ENCODE peak calls at places on chromosomes 16 and 17, in five cellular contexts. S is effector memory CD4-positive, alpha-beta T cell; C is BE2C; K is cardiac fibroblast; T is GM12865. Y is an unnamed sample.

GRCh38 chr17:62648247-62648953 is 20.9 kb downstream of the MRC2 start:
- DNase-seq in S (no peak), T (no peak), K (no peak), C (no peak), Y (no peak)

GRCh38 chr17:80874866-80875445 is 116.7 kb upstream of the CHMP6 start:
- DNase-seq in K (no peak), S (no peak), T (no peak), C (no peak), Y (no peak)

GRCh38 chr16:74749291-74750055 is 25.1 kb downstream of the FA2H start:
- DNase-seq in C (no peak), S (no peak), K (no peak), T (no peak), Y (no peak)

GRCh38 chr17:62111562-62112180 is 46.6 kb upstream of the MED13 start:
- DNase-seq in K (no peak), T (no peak), C (no peak), S (no peak), Y (no peak)

GRCh38 chr16:21950782-21951521 is 2.2 kb upstream of the UQCRC2 start:
- DNase-seq in T (peak; percentile 37), C (peak; percentile 27), K (peak; percentile 54), S (no peak), Y (no peak)

GRCh38 chr17:70169707-70170597 is 620 bp downstream of the KCNJ2 start:
- DNase-seq in S (no peak), T (no peak), C (no peak), K (peak; percentile 17), Y (no peak)

GRCh38 chr16:86496929-86497381 is 13.4 kb upstream of the FOXF1 start:
- DNase-seq in C (no peak), S (no peak), T (no peak), K (no peak), Y (no peak)

GRCh38 chr16:66364959-66365306 is 1.6 kb upstream of the CDH5 start:
- DNase-seq in T (no peak), K (no peak), S (no peak), C (no peak), Y (no peak)

GRCh38 chr17:39016193-39017153 is 49.3 kb upstream of the FBXO47 start:
- DNase-seq in C (no peak), T (no peak), S (no peak), K (peak; percentile 44), Y (no peak)

GRCh38 chr16:88298882-88299745 is 83.6 kb upstream of the ZNF469 start:
- DNase-seq in T (no peak), K (peak; percentile 21), S (no peak), C (no peak), Y (no peak)

GRCh38 chr16:6956511-6956910 is 376.1 kb upstream of the RBFOX1 start:
- DNase-seq in K (no peak), C (no peak), T (no peak), S (no peak), Y (no peak)

GRCh38 chr16:8632675-8633182 is 11.2 kb downstream of the METTL22 start:
- DNase-seq in C (no peak), T (no peak), S (no peak), K (no peak), Y (no peak)

GRCh38 chr17:75601057-75601987 is 13.7 kb downstream of the MYO15B start:
- DNase-seq in C (peak; percentile 73), S (peak; percentile 49), T (peak; percentile 68), K (peak; percentile 35), Y (peak; percentile 19)

GRCh38 chr16:81831722-81832126 is 52.6 kb downstream of the PLCG2 start:
- DNase-seq in K (no peak), S (no peak), T (peak; percentile 96), C (no peak), Y (peak; percentile 95)

GRCh38 chr17:46060461-46060860 is 61.4 kb downstream of the STH start:
- DNase-seq in T (no peak), S (no peak), C (no peak), K (no peak), Y (no peak)

GRCh38 chr16:72921106-72921505 is 126.8 kb downstream of the ZFHX3 start:
- DNase-seq in T (no peak), C (no peak), K (no peak), S (no peak), Y (no peak)

GRCh38 chr16:88701541-88702363 is 4.5 kb downstream of the RNF166 start:
- DNase-seq in S (no peak), K (no peak), C (no peak), T (no peak), Y (no peak)

GRCh38 chr16:88394426-88394825 is 11.7 kb downstream of the ZNF469 start:
- DNase-seq in T (no peak), K (no peak), S (no peak), C (no peak), Y (no peak)

GRCh38 chr17:75367312-75367711 is 38.2 kb downstream of the GRB2 start:
- DNase-seq in S (no peak), T (no peak), K (no peak), C (no peak), Y (no peak)

GRCh38 chr16:17013067-17013466 is 457.7 kb downstream of the XYLT1 start:
- DNase-seq in K (no peak), S (no peak), C (no peak), T (no peak), Y (no peak)

GRCh38 chr16:9311303-9311954 is 220.0 kb downstream of the HAPSTR1 start:
- DNase-seq in K (no peak), T (no peak), C (no peak), S (no peak), Y (no peak)

GRCh38 chr16:88759245-88759975 is 25.6 kb downstream of the PIEZO1 start:
- DNase-seq in C (peak; percentile 59), K (peak; percentile 48), S (peak; percentile 39), T (no peak), Y (no peak)

GRCh38 chr16:8996891-8997290 is 33.2 kb upstream of the USP7 start:
- DNase-seq in C (peak; percentile 76), T (no peak), S (no peak), K (peak; percentile 5), Y (no peak)

GRCh38 chr17:72774251-72774650 is 318.2 kb downstream of the SLC39A11 start:
- DNase-seq in S (no peak), C (no peak), T (no peak), K (no peak), Y (no peak)

GRCh38 chr16:49019081-49019633 is 262.5 kb downstream of the CBLN1 start:
- DNase-seq in T (no peak), S (no peak), K (no peak), C (no peak), Y (no peak)

GRCh38 chr17:75518201-75518600 is 1.9 kb downstream of the TSEN54 start:
- DNase-seq in T (peak; percentile 67), C (no peak), K (no peak), S (peak; percentile 31), Y (peak; percentile 44)

GRCh38 chr17:71107136-71107535 is 937.8 kb downstream of the KCNJ2 start:
- DNase-seq in S (no peak), C (no peak), T (no peak), K (no peak), Y (no peak)

GRCh38 chr17:57489321-57489720 is 233.0 kb downstream of the MSI2 start:
- DNase-seq in K (no peak), C (no peak), T (no peak), S (no peak), Y (no peak)

GRCh38 chr17:77385750-77386501 is 245.2 kb downstream of the SEC14L1 start:
- DNase-seq in C (peak; percentile 41), K (peak; percentile 91), S (no peak), T (no peak), Y (no peak)

GRCh38 chr17:6753006-6753445 is 2.8 kb upstream of the XAF1 start:
- DNase-seq in K (peak; percentile 85), T (peak; percentile 52), C (no peak), S (peak; percentile 16), Y (no peak)

GRCh38 chr17:40266882-40267281 is 20.8 kb upstream of the CDC6 start:
- DNase-seq in K (no peak), T (no peak), S (no peak), C (no peak), Y (no peak)

GRCh38 chr16:15403392-15403995 is 7.9 kb downstream of the MPV17L start:
- DNase-seq in C (no peak), S (no peak), K (peak; percentile 23), T (peak; percentile 19), Y (no peak)

GRCh38 chr16:49424961-49425360 is 51.4 kb downstream of the C16orf78 start:
- DNase-seq in K (no peak), C (no peak), T (no peak), S (no peak), Y (no peak)

GRCh38 chr17:5921919-5922318 is 148.3 kb upstream of the WSCD1 start:
- DNase-seq in C (no peak), S (no peak), T (no peak), K (no peak), Y (no peak)

GRCh38 chr17:45440161-45440859 is 7.6 kb upstream of the ARHGAP27 start:
- DNase-seq in K (peak; percentile 29), C (no peak), S (no peak), T (peak; percentile 32), Y (no peak)

DNA sequence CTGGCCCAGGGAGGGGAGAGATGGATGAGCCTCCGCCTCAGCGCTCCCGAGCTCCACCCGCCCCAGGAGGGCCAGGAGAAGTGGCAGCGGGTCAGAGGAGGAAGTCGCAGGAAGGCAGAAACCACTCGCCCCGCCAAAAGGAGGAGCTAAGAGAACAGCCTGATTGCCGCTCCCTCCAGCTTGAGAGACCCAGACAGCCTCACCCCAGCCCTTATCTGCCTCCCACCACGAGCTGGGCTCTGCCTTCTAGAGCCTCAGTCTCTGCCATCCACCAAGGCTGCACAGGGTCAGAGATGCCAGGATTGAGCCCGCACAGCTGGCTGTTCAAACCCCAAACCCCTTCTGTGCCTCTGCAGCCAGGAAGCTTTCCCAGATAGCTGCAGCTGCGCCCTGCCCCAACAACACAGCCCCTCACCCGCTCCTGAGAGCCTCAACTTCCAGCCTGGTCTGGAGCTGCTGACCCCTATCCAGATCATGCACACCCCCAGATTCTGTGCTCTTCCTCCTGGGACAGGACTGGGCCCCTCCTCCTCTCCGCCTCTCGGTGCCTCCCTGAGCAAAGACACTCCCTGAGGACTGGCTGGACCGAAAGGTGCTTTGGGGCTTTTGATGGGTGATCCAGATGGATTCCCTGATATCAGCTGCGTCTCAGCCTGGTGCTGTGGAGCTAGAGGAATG is 1.0 kb upstream of the ATP2A3 start:
- DNase-seq in S (peak; percentile 54), K (peak; percentile 38), C (peak; percentile 37), T (peak; percentile 87), Y (no peak)
- H3K4me3 ChIP-seq in S (peak overlapping the region; percentile 77), K (peak overlapping the region; percentile 48), C (peak overlapping the region; percentile 11), T (peak overlapping the region; percentile 92), Y (peak overlapping the region; percentile 71)

DNA sequence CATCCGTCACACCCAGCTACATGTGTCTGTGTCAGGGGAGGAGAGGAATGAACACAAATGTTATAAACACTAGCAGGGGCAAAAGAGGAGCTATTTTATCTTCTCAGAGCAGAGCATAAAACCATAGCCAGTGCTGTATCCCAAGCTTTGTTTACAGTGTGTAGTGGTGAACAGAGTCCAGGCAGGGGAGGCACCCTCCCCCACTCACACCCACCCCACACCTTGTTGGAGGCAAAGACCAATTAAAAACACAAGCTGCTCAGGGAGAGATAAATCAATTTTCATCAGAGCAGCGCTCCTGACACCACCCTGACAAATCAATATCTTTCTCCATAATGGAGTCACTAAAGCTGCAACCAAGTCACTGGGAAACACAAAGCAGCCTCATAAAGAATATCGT is 132.6 kb upstream of the CCL2 start:
- DNase-seq in K (no peak), S (no peak), T (no peak), C (no peak), Y (no peak)
- H3K4me3 ChIP-seq in K (no peak overlapping the region), S (no peak overlapping the region), T (no peak overlapping the region), C (no peak overlapping the region), Y (no peak overlapping the region)

GRCh38 chr17:68600123-68600880 is 865 bp downstream of the FAM20A start:
- DNase-seq in C (peak; percentile 9), S (no peak), K (peak; percentile 29), T (peak; percentile 12), Y (no peak)
- H3K4me3 ChIP-seq in C (no peak overlapping the region), S (peak overlapping the region; percentile 22), K (peak overlapping the region; percentile 40), T (peak overlapping the region; percentile 18), Y (no peak overlapping the region)

GRCh38 chr17:59617141-59617757 is 2.4 kb upstream of the CLTC start:
- DNase-seq in T (no peak), K (no peak), C (no peak), S (no peak), Y (no peak)
- H3K4me3 ChIP-seq in T (no peak overlapping the region), K (no peak overlapping the region), C (no peak overlapping the region), S (no peak overlapping the region), Y (no peak overlapping the region)